ENCODE peak calls at places on chromosomes 16 and 17, in six cellular contexts. R is Peyer's patch, O is keratinocyte, P is pancreas, N is colonic mucosa, S is NT2/D1. W is an unnamed sample.

GRCh38 chr16:30660424-30661251 is 2.4 kb downstream of the FBRS start:
- DNase-seq in P (peak; percentile 24), O (no peak), N (peak; percentile 89), R (peak; percentile 61), S (no peak), W (no peak)

GRCh38 chr17:9971991-9972390 is 66.9 kb upstream of the RCVRN start:
- DNase-seq in N (peak; percentile 66), P (no peak), R (no peak), O (no peak), S (no peak), W (peak; percentile 12)

GRCh38 chr17:65254166-65254565 is 117.0 kb downstream of the RGS9 start:
- DNase-seq in P (no peak), O (no peak), S (no peak), R (no peak), N (no peak), W (no peak)

GRCh38 chr17:60439501-60439900 is 17.2 kb downstream of the CHCT1 start:
- DNase-seq in O (no peak), R (no peak), S (no peak), P (no peak), N (no peak), W (no peak)

GRCh38 chr17:40313660-40314556 is 4.9 kb downstream of the RARA start:
- DNase-seq in S (no peak), N (no peak), O (no peak), P (no peak), R (no peak), W (peak; percentile 63)

GRCh38 chr17:21297597-21297996 is 13.1 kb downstream of the MAP2K3 start:
- DNase-seq in S (no peak), O (no peak), N (no peak), P (no peak), R (no peak), W (no peak)

GRCh38 chr17:2612630-2613029 is 19.2 kb downstream of the PAFAH1B1 start:
- DNase-seq in R (no peak), O (no peak), S (no peak), N (no peak), P (no peak), W (no peak)

GRCh38 chr17:33086041-33086440 is 94.4 kb downstream of the SPACA3 start:
- DNase-seq in R (no peak), N (no peak), O (no peak), P (no peak), S (no peak), W (no peak)

GRCh38 chr17:4588862-4589625 is 4.7 kb downstream of the SMTNL2 start:
- DNase-seq in S (no peak), O (no peak), P (no peak), R (no peak), N (no peak), W (no peak)

GRCh38 chr17:27808629-27809028 is 8.3 kb upstream of the NOS2 start:
- DNase-seq in R (no peak), S (no peak), P (no peak), N (no peak), O (no peak), W (no peak)

GRCh38 chr17:31369266-31369665 is 22.2 kb upstream of the RAB11FIP4 start:
- DNase-seq in O (no peak), S (no peak), R (no peak), P (no peak), N (no peak), W (no peak)

GRCh38 chr17:3885970-3886369 is 6.9 kb downstream of the CAMKK1 start:
- DNase-seq in N (no peak), O (no peak), R (no peak), S (no peak), P (no peak), W (no peak)

GRCh38 chr16:11004957-11005610 is 60.7 kb downstream of the CLEC16A start:
- DNase-seq in R (no peak), S (no peak), N (no peak), P (no peak), O (no peak), W (peak; percentile 73)

GRCh38 chr17:48728232-48729231 is at the start of gene HOXB13:
- DNase-seq in R (no peak), N (peak; percentile 95), P (no peak), O (no peak), S (no peak), W (no peak)

GRCh38 chr16:10761388-10761787 is 17.7 kb downstream of the NUBP1 start:
- DNase-seq in S (no peak), N (no peak), P (no peak), R (no peak), O (no peak), W (no peak)

GRCh38 chr16:1610841-1611653 is 825 bp downstream of the IFT140 start:
- DNase-seq in P (peak; percentile 31), N (no peak), O (no peak), R (no peak), S (no peak), W (peak; percentile 15)

GRCh38 chr16:23403547-23403946 is 49.4 kb downstream of the COG7 start:
- DNase-seq in R (no peak), O (no peak), S (no peak), N (no peak), P (no peak), W (no peak)

GRCh38 chr17:71500761-71501555 is 619.9 kb upstream of the SOX9 start:
- DNase-seq in P (no peak), R (no peak), N (no peak), O (no peak), S (no peak), W (no peak)

GRCh38 chr17:74356640-74357465 is 4.8 kb downstream of the BTBD17 start:
- DNase-seq in O (no peak), R (no peak), S (no peak), N (no peak), P (no peak), W (peak; percentile 46)

GRCh38 chr16:22314661-22315626 is 17.7 kb downstream of the POLR3E start:
- DNase-seq in P (no peak), S (no peak), O (peak; percentile 81), N (no peak), R (no peak), W (no peak)

GRCh38 chr16:87765473-87765775 is 362 bp downstream of the KLHDC4 start:
- DNase-seq in S (no peak), R (peak; percentile 35), O (no peak), N (no peak), P (no peak), W (no peak)

GRCh38 chr16:13631916-13632315 is 288.0 kb upstream of the ERCC4 start:
- DNase-seq in P (no peak), O (no peak), S (no peak), N (no peak), R (no peak), W (no peak)

GRCh38 chr16:82192665-82193064 is 22.6 kb upstream of the MPHOSPH6 start:
- DNase-seq in S (no peak), N (no peak), O (no peak), P (no peak), R (no peak), W (no peak)

DNA sequence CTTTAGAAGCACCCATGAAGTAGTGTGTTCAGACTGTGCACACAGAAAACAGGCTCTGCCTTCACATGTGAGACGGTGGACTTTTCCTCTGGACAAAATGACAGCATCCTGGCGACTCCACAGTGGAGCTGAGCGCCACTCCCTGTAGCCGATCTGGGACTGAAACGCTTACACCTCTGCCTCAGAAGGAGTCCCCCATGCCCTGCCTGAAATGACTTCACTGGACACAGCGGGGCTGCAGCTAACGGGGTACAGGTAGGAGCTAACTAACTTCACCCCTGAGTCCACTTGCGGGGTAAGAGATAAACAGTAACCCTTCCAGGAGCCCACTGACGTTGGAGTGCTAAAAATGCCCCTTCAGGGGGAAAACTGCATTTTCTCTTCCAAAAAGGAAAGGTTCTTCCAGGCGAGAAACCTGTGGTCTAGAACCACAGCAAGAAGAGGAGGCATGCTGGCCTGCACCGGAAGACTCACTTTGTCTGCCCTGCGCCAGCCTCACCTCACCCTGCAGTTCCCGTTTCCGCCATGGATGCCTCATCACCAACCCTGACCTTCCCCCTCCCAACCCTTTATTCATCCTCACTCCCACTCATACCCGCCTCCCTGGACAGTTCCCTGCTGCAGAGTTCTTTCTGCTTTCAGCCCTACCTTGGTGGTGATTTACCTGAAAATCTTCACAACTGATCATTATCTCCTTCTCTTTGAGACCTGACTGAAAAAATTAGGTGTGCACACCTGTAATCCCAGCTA is 19.4 kb upstream of the ENDOV start:
- DNase-seq in R (no peak), P (no peak), O (no peak), N (no peak), S (no peak), W (no peak)
- H3K4me3 ChIP-seq in R (no peak overlapping the region), P (no peak overlapping the region), O (no peak overlapping the region), N (no peak overlapping the region), S (no peak overlapping the region), W (no peak overlapping the region)

GRCh38 chr17:36791150-36791653 is 146.1 kb upstream of the LHX1 start:
- DNase-seq in P (no peak), O (no peak), S (no peak), N (no peak), R (no peak), W (no peak)
- H3K4me3 ChIP-seq in P (no peak overlapping the region), O (no peak overlapping the region), S (no peak overlapping the region), N (no peak overlapping the region), R (no peak overlapping the region), W (no peak overlapping the region)

GRCh38 chr17:35732806-35733136 is 1.3 kb downstream of the RASL10B start:
- DNase-seq in N (no peak), P (no peak), S (no peak), R (no peak), O (no peak), W (no peak)

GRCh38 chr17:35730400-35731005 is 936 bp upstream of the RASL10B start:
- DNase-seq in O (no peak), R (no peak), N (no peak), P (no peak), S (no peak), W (no peak)

GRCh38 chr17:35731239-35731931 is at the start of gene RASL10B:
- DNase-seq in N (no peak), S (no peak), P (peak; percentile 68), O (no peak), R (no peak), W (peak; percentile 68)

GRCh38 chr17:35733366-35733765 is 1.9 kb downstream of the RASL10B start:
- DNase-seq in S (no peak), R (no peak), P (no peak), O (no peak), N (no peak), W (no peak)

DNA sequence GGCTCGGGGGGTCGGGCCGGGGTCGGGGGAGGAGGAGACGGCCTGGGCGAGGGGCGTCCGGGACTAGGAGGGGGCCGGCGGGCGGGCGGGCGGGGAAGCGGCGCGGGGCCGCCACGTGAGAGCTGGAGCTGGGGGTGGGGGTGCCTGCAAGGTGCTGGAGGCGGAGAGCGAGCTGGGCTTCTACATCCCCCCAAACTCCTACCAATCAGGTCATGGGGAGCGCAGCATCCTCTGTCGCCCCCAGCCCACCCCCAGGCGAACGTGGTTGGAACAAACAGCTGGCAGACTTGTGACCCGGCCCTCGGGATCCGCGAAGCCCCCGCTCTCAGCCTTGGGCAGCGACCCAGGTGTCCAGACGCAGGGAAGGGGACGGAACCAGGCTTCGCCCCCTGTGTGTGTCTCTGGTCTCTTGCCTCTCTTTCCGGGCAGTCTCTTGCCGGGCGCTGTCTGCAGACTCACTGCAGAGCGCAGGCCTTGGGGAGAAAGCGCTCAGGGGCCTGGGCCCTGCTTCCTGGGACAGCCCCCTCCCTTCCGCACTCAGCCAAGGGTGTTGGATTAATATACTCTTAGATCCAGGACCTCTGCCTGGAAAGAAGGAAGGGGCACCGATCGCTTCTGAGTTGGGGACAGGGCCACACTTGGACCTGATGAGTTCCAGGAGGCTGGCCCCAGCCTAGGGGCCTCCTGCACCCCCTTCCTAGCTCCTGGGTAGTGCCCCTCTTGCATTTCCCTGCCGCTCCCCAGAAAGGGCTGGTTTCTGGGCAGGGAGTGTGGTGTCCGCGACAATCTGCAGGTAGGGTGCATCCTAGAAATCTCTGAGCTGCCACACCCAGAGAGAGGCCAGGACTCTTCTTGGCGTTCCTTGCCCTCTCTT is 730 bp downstream of the RASL10B start:
- DNase-seq in R (no peak), P (no peak), S (no peak), O (no peak), N (no peak), W (no peak)
- H3K4me3 ChIP-seq in R (peak overlapping the region; percentile 70), P (peak overlapping the region; percentile 69), S (peak overlapping the region; percentile 74), O (no peak overlapping the region), N (peak overlapping the region; percentile 41), W (peak overlapping the region; percentile 40)

GRCh38 chr16:68246671-68247070 is 1.5 kb downstream of the PLA2G15 start:
- DNase-seq in S (no peak), O (no peak), N (no peak), R (no peak), P (peak; percentile 15), W (no peak)
- H3K4me3 ChIP-seq in S (no peak overlapping the region), O (no peak overlapping the region), N (no peak overlapping the region), R (peak overlapping the region; percentile 12), P (no peak overlapping the region), W (no peak overlapping the region)

W was measured in thyroid gland.